ENCODE peak calls at places on chromosome 9, in nine cellular contexts. One of them, this sample, is unnamed.

GRCh38 chr9:16085167-16085718 is 532.4 kb downstream of the CCDC171 start:
- DNase-seq in tibial nerve: no peak
- DNase-seq in colonic mucosa: no peak
- DNase-seq in tibial artery: no peak
- DNase-seq in IMR-90: no peak
- DNase-seq in upper lobe of right lung: no peak
- DNase-seq in prostate gland: no peak
- DNase-seq in A673: no peak
- DNase-seq in lower lobe of right lung: no peak
- DNase-seq in this sample: no peak

GRCh38 chr9:34459941-34460340 is 1.3 kb downstream of the DNAI1 start:
- DNase-seq in tibial nerve: no peak
- DNase-seq in colonic mucosa: no peak
- DNase-seq in tibial artery: no peak
- DNase-seq in IMR-90: peak; percentile 57
- DNase-seq in upper lobe of right lung: no peak
- DNase-seq in prostate gland: no peak
- DNase-seq in A673: no peak
- DNase-seq in lower lobe of right lung: no peak
- DNase-seq in this sample: no peak

GRCh38 chr9:95494022-95494415 is 22.8 kb downstream of the PTCH1 start:
- DNase-seq in tibial nerve: no peak
- DNase-seq in colonic mucosa: no peak
- DNase-seq in tibial artery: no peak
- DNase-seq in IMR-90: no peak
- DNase-seq in upper lobe of right lung: no peak
- DNase-seq in prostate gland: no peak
- DNase-seq in A673: no peak
- DNase-seq in lower lobe of right lung: no peak
- DNase-seq in this sample: no peak

GRCh38 chr9:91775011-91775707 is 174.9 kb downstream of the ROR2 start:
- DNase-seq in tibial nerve: peak; percentile 37
- DNase-seq in colonic mucosa: peak; percentile 68
- DNase-seq in tibial artery: no peak
- DNase-seq in IMR-90: peak; percentile 58
- DNase-seq in upper lobe of right lung: no peak
- DNase-seq in prostate gland: peak; percentile 66
- DNase-seq in A673: peak; percentile 77
- DNase-seq in lower lobe of right lung: peak; percentile 66
- DNase-seq in this sample: peak; percentile 54

GRCh38 chr9:128124451-128124850 is 3.1 kb downstream of the PTGES2 start:
- DNase-seq in tibial nerve: no peak
- DNase-seq in colonic mucosa: no peak
- DNase-seq in tibial artery: no peak
- DNase-seq in IMR-90: no peak
- DNase-seq in upper lobe of right lung: no peak
- DNase-seq in prostate gland: no peak
- DNase-seq in A673: no peak
- DNase-seq in lower lobe of right lung: peak; percentile 31
- DNase-seq in this sample: peak; percentile 29

GRCh38 chr9:18587988-18588387 is 114.0 kb downstream of the ADAMTSL1 start:
- DNase-seq in tibial nerve: no peak
- DNase-seq in colonic mucosa: no peak
- DNase-seq in tibial artery: no peak
- DNase-seq in IMR-90: peak; percentile 19
- DNase-seq in upper lobe of right lung: no peak
- DNase-seq in prostate gland: no peak
- DNase-seq in A673: no peak
- DNase-seq in lower lobe of right lung: no peak
- DNase-seq in this sample: no peak

GRCh38 chr9:90801507-90802289 is at the start of gene SYK:
- DNase-seq in tibial nerve: no peak
- DNase-seq in colonic mucosa: peak; percentile 79
- DNase-seq in tibial artery: peak; percentile 71
- DNase-seq in IMR-90: no peak
- DNase-seq in upper lobe of right lung: peak; percentile 91
- DNase-seq in prostate gland: peak; percentile 27
- DNase-seq in A673: no peak
- DNase-seq in lower lobe of right lung: peak; percentile 89
- DNase-seq in this sample: peak; percentile 77

GRCh38 chr9:107274953-107275422 is 8.1 kb upstream of the RAD23B start:
- DNase-seq in tibial nerve: peak; percentile 41
- DNase-seq in colonic mucosa: no peak
- DNase-seq in tibial artery: no peak
- DNase-seq in IMR-90: peak; percentile 99
- DNase-seq in upper lobe of right lung: no peak
- DNase-seq in prostate gland: no peak
- DNase-seq in A673: peak; percentile 66
- DNase-seq in lower lobe of right lung: no peak
- DNase-seq in this sample: no peak

GRCh38 chr9:7123743-7124142 is 366.0 kb downstream of the KDM4C start:
- DNase-seq in tibial nerve: no peak
- DNase-seq in colonic mucosa: no peak
- DNase-seq in tibial artery: no peak
- DNase-seq in IMR-90: no peak
- DNase-seq in upper lobe of right lung: no peak
- DNase-seq in prostate gland: no peak
- DNase-seq in A673: no peak
- DNase-seq in lower lobe of right lung: no peak
- DNase-seq in this sample: no peak

GRCh38 chr9:6667633-6668280 is 22.2 kb upstream of the GLDC start:
- DNase-seq in tibial nerve: no peak
- DNase-seq in colonic mucosa: no peak
- DNase-seq in tibial artery: no peak
- DNase-seq in IMR-90: peak; percentile 44
- DNase-seq in upper lobe of right lung: no peak
- DNase-seq in prostate gland: no peak
- DNase-seq in A673: peak; percentile 49
- DNase-seq in lower lobe of right lung: no peak
- DNase-seq in this sample: no peak

GRCh38 chr9:2502760-2503159 is 118.8 kb upstream of the VLDLR start:
- DNase-seq in tibial nerve: no peak
- DNase-seq in colonic mucosa: no peak
- DNase-seq in tibial artery: no peak
- DNase-seq in IMR-90: peak; percentile 35
- DNase-seq in upper lobe of right lung: no peak
- DNase-seq in prostate gland: no peak
- DNase-seq in A673: no peak
- DNase-seq in lower lobe of right lung: no peak
- DNase-seq in this sample: no peak

GRCh38 chr9:130607640-130608420 is 28.5 kb downstream of the FUBP3 start:
- DNase-seq in tibial nerve: no peak
- DNase-seq in colonic mucosa: no peak
- DNase-seq in tibial artery: no peak
- DNase-seq in IMR-90: peak; percentile 67
- DNase-seq in upper lobe of right lung: no peak
- DNase-seq in prostate gland: no peak
- DNase-seq in A673: no peak
- DNase-seq in lower lobe of right lung: no peak
- DNase-seq in this sample: no peak

GRCh38 chr9:94799578-94800264 is 73.2 kb downstream of the AOPEP start:
- DNase-seq in tibial nerve: no peak
- DNase-seq in colonic mucosa: no peak
- DNase-seq in tibial artery: no peak
- DNase-seq in IMR-90: peak; percentile 75
- DNase-seq in upper lobe of right lung: no peak
- DNase-seq in prostate gland: no peak
- DNase-seq in A673: peak; percentile 18
- DNase-seq in lower lobe of right lung: no peak
- DNase-seq in this sample: no peak

GRCh38 chr9:36407122-36407723 is 7.2 kb upstream of the RNF38 start:
- DNase-seq in tibial nerve: peak; percentile 56
- DNase-seq in colonic mucosa: peak; percentile 47
- DNase-seq in tibial artery: no peak
- DNase-seq in IMR-90: peak; percentile 65
- DNase-seq in upper lobe of right lung: no peak
- DNase-seq in prostate gland: peak; percentile 54
- DNase-seq in A673: peak; percentile 68
- DNase-seq in lower lobe of right lung: peak; percentile 50
- DNase-seq in this sample: peak; percentile 18

GRCh38 chr9:116099821-116100220 is 53.8 kb upstream of the PAPPA start:
- DNase-seq in tibial nerve: no peak
- DNase-seq in colonic mucosa: no peak
- DNase-seq in tibial artery: no peak
- DNase-seq in IMR-90: peak; percentile 60
- DNase-seq in upper lobe of right lung: no peak
- DNase-seq in prostate gland: no peak
- DNase-seq in A673: no peak
- DNase-seq in lower lobe of right lung: no peak
- DNase-seq in this sample: no peak

GRCh38 chr9:87382902-87383301 is 114.8 kb upstream of the DAPK1 start:
- DNase-seq in tibial nerve: no peak
- DNase-seq in colonic mucosa: no peak
- DNase-seq in tibial artery: peak; percentile 74
- DNase-seq in IMR-90: peak; percentile 10
- DNase-seq in upper lobe of right lung: no peak
- DNase-seq in prostate gland: no peak
- DNase-seq in A673: peak; percentile 57
- DNase-seq in lower lobe of right lung: no peak
- DNase-seq in this sample: no peak

GRCh38 chr9:15142903-15143534 is 164.0 kb downstream of the TTC39B start:
- DNase-seq in tibial nerve: no peak
- DNase-seq in colonic mucosa: no peak
- DNase-seq in tibial artery: no peak
- DNase-seq in IMR-90: peak; percentile 70
- DNase-seq in upper lobe of right lung: no peak
- DNase-seq in prostate gland: no peak
- DNase-seq in A673: peak; percentile 63
- DNase-seq in lower lobe of right lung: no peak
- DNase-seq in this sample: no peak

GRCh38 chr9:31615964-31616363 is 768.5 kb upstream of the ACO1 start:
- DNase-seq in tibial nerve: no peak
- DNase-seq in colonic mucosa: no peak
- DNase-seq in tibial artery: no peak
- DNase-seq in IMR-90: no peak
- DNase-seq in upper lobe of right lung: no peak
- DNase-seq in prostate gland: no peak
- DNase-seq in A673: peak; percentile 13
- DNase-seq in lower lobe of right lung: no peak
- DNase-seq in this sample: no peak

GRCh38 chr9:21856301-21857094 is 54.1 kb downstream of the MTAP start:
- DNase-seq in tibial nerve: no peak
- DNase-seq in colonic mucosa: no peak
- DNase-seq in tibial artery: no peak
- DNase-seq in IMR-90: peak; percentile 51
- DNase-seq in upper lobe of right lung: no peak
- DNase-seq in prostate gland: no peak
- DNase-seq in A673: no peak
- DNase-seq in lower lobe of right lung: no peak
- DNase-seq in this sample: no peak

GRCh38 chr9:21854594-21854993 is 52.2 kb downstream of the MTAP start:
- DNase-seq in tibial nerve: no peak
- DNase-seq in colonic mucosa: peak; percentile 59
- DNase-seq in tibial artery: no peak
- DNase-seq in IMR-90: peak; percentile 78
- DNase-seq in upper lobe of right lung: no peak
- DNase-seq in prostate gland: no peak
- DNase-seq in A673: no peak
- DNase-seq in lower lobe of right lung: peak; percentile 55
- DNase-seq in this sample: no peak

GRCh38 chr9:21854119-21854518 is 51.7 kb downstream of the MTAP start:
- DNase-seq in tibial nerve: no peak
- DNase-seq in colonic mucosa: no peak
- DNase-seq in tibial artery: no peak
- DNase-seq in IMR-90: no peak
- DNase-seq in upper lobe of right lung: no peak
- DNase-seq in prostate gland: no peak
- DNase-seq in A673: no peak
- DNase-seq in lower lobe of right lung: no peak
- DNase-seq in this sample: no peak

GRCh38 chr9:21853414-21853813 is 51.0 kb downstream of the MTAP start:
- DNase-seq in tibial nerve: no peak
- DNase-seq in colonic mucosa: no peak
- DNase-seq in tibial artery: no peak
- DNase-seq in IMR-90: no peak
- DNase-seq in upper lobe of right lung: no peak
- DNase-seq in prostate gland: no peak
- DNase-seq in A673: no peak
- DNase-seq in lower lobe of right lung: no peak
- DNase-seq in this sample: no peak

DNA sequence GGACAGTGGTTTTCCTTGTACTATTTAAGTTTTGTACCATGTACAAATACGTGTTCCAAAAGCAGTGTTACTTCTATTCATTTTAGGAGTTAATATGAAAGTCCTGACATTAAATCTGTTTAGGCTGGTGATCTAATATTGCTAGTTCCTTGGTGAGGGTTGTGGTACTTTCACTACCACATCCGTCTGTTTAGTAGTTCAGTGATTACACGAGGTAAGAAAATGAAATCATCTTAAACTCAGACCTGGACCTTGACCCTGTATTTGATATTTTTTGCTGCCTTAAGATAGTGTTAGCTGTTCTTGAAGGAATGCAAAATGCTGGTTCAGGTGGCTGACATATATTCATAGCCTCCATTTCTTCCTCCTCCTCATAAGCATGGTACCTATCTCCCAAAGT is 50.3 kb downstream of the MTAP start:
- DNase-seq in tibial nerve: no peak
- DNase-seq in colonic mucosa: no peak
- DNase-seq in tibial artery: no peak
- DNase-seq in IMR-90: no peak
- DNase-seq in upper lobe of right lung: no peak
- DNase-seq in prostate gland: no peak
- DNase-seq in A673: no peak
- DNase-seq in lower lobe of right lung: no peak
- DNase-seq in this sample: no peak
- H3K27ac ChIP-seq in tibial nerve: no peak overlapping the region
- H3K27ac ChIP-seq in colonic mucosa: no peak overlapping the region
- H3K27ac ChIP-seq in tibial artery: no peak overlapping the region
- H3K27ac ChIP-seq in IMR-90: no peak overlapping the region
- H3K27ac ChIP-seq in upper lobe of right lung: no peak overlapping the region
- H3K27ac ChIP-seq in prostate gland: no peak overlapping the region
- H3K27ac ChIP-seq in A673: no peak overlapping the region
- H3K27ac ChIP-seq in lower lobe of right lung: no peak overlapping the region
- H3K27ac ChIP-seq in this sample: no peak overlapping the region

GRCh38 chr9:93110400-93110855 is 14.4 kb downstream of the CARD19 start:
- DNase-seq in tibial nerve: no peak
- DNase-seq in colonic mucosa: no peak
- DNase-seq in tibial artery: peak; percentile 62
- DNase-seq in IMR-90: no peak
- DNase-seq in upper lobe of right lung: peak; percentile 67
- DNase-seq in prostate gland: no peak
- DNase-seq in A673: no peak
- DNase-seq in lower lobe of right lung: peak; percentile 51
- DNase-seq in this sample: peak; percentile 51
- H3K4me1 ChIP-seq in tibial nerve: peaks cover 4% of the 10 kb centered on the region
- H3K4me1 ChIP-seq in colonic mucosa: no peaks in the 10 kb centered on the region
- H3K4me1 ChIP-seq in tibial artery: peaks cover 8% of the 10 kb centered on the region
- H3K4me1 ChIP-seq in IMR-90: no peaks in the 10 kb centered on the region
- H3K4me1 ChIP-seq in upper lobe of right lung: peaks cover 3% of the 10 kb centered on the region
- H3K4me1 ChIP-seq in prostate gland: no peaks in the 10 kb centered on the region
- H3K4me1 ChIP-seq in A673: no peaks in the 10 kb centered on the region
- H3K4me1 ChIP-seq in lower lobe of right lung: peaks cover 26% of the 10 kb centered on the region
- H3K4me1 ChIP-seq in this sample: peaks cover 14% of the 10 kb centered on the region

GRCh38 chr9:137198051-137198747 is 2.3 kb downstream of the TPRN start:
- DNase-seq in tibial nerve: no peak
- DNase-seq in colonic mucosa: peak; percentile 91
- DNase-seq in tibial artery: no peak
- DNase-seq in IMR-90: no peak
- DNase-seq in upper lobe of right lung: peak; percentile 83
- DNase-seq in prostate gland: no peak
- DNase-seq in A673: no peak
- DNase-seq in lower lobe of right lung: peak; percentile 73
- DNase-seq in this sample: no peak
- H3K4me3 ChIP-seq in tibial nerve: no peak overlapping the region
- H3K4me3 ChIP-seq in colonic mucosa: peak overlapping the region; percentile 50
- H3K4me3 ChIP-seq in tibial artery: no peak overlapping the region
- H3K4me3 ChIP-seq in IMR-90: no peak overlapping the region
- H3K4me3 ChIP-seq in upper lobe of right lung: peak overlapping the region; percentile 55
- H3K4me3 ChIP-seq in prostate gland: no peak overlapping the region
- H3K4me3 ChIP-seq in A673: no peak overlapping the region
- H3K4me3 ChIP-seq in lower lobe of right lung: peak overlapping the region; percentile 69
- H3K4me3 ChIP-seq in this sample: peak overlapping the region; percentile 90

GRCh38 chr9:77916410-77916819 is 115.2 kb downstream of the GNAQ start:
- DNase-seq in tibial nerve: no peak
- DNase-seq in colonic mucosa: no peak
- DNase-seq in tibial artery: no peak
- DNase-seq in IMR-90: no peak
- DNase-seq in upper lobe of right lung: no peak
- DNase-seq in prostate gland: no peak
- DNase-seq in A673: no peak
- DNase-seq in lower lobe of right lung: no peak
- DNase-seq in this sample: no peak
- H3K27ac ChIP-seq in tibial nerve: no peak overlapping the region
- H3K27ac ChIP-seq in colonic mucosa: no peak overlapping the region
- H3K27ac ChIP-seq in tibial artery: no peak overlapping the region
- H3K27ac ChIP-seq in IMR-90: no peak overlapping the region
- H3K27ac ChIP-seq in upper lobe of right lung: no peak overlapping the region
- H3K27ac ChIP-seq in prostate gland: no peak overlapping the region
- H3K27ac ChIP-seq in A673: no peak overlapping the region
- H3K27ac ChIP-seq in lower lobe of right lung: no peak overlapping the region
- H3K27ac ChIP-seq in this sample: no peak overlapping the region

This sample was measured in psoas muscle.